ENCODE peak calls at places on chromosome 10, in ten cellular contexts. H is prostate gland; O is heart left ventricle; Z is naive thymus-derived CD4-positive, alpha-beta T cell; X is esophagus muscularis mucosa; W is left ventricle myocardium inferior; D is brain microvascular endothelial cell; U is NT2/D1; L is GM23248; A is effector memory CD4-positive, alpha-beta T cell. E is an unnamed sample. For H3K27me3, the result is how much of the 10 kb centered on the place peaks cover.

GRCh38 chr10:74156919-74157289 is 5.9 kb downstream of the ADK start:
- DNase-seq in O (peak), U (no peak), Z (no peak), W (peak), L (no peak), H (no peak), A (no peak), X (no peak), D (peak), E (no peak)

GRCh38 chr10:130745831-130746230 is 565.7 kb downstream of the TCERG1L start:
- DNase-seq in H (no peak), A (no peak), Z (no peak), L (no peak), U (no peak), D (no peak), W (no peak), O (no peak), X (no peak), E (no peak)

GRCh38 chr10:35415505-35415904 is 79.2 kb downstream of the CCNY start:
- DNase-seq in U (no peak), D (no peak), O (no peak), H (no peak), X (no peak), Z (no peak), L (no peak), W (no peak), A (no peak), E (no peak)

GRCh38 chr10:106310596-106310995 is 853.9 kb downstream of the SORCS1 start:
- DNase-seq in X (no peak), L (no peak), D (no peak), W (no peak), U (peak), O (no peak), H (no peak), A (no peak), Z (no peak), E (no peak)

GRCh38 chr10:7855205-7855604 is 36.9 kb downstream of the TAF3 start:
- DNase-seq in X (no peak), Z (no peak), W (no peak), A (no peak), O (no peak), U (peak), D (no peak), L (no peak), H (no peak), E (no peak)

GRCh38 chr10:127496045-127496444 is 53.1 kb upstream of the NPS start:
- DNase-seq in H (no peak), X (no peak), A (no peak), U (no peak), O (no peak), W (no peak), Z (no peak), D (peak), L (no peak), E (no peak)

GRCh38 chr10:80685355-80685754 is 147.7 kb downstream of the SH2D4B start:
- DNase-seq in A (no peak), O (no peak), H (no peak), L (no peak), D (no peak), U (no peak), W (no peak), Z (no peak), X (no peak), E (no peak)

GRCh38 chr10:80702143-80702542 is 164.4 kb downstream of the SH2D4B start:
- DNase-seq in D (no peak), Z (no peak), L (no peak), A (no peak), W (no peak), U (no peak), O (no peak), H (no peak), X (no peak), E (no peak)

GRCh38 chr10:69451784-69452251 is 553 bp downstream of the TSPAN15 start:
- DNase-seq in X (no peak), H (peak), Z (peak), D (no peak), L (no peak), U (no peak), W (no peak), O (no peak), A (no peak), E (no peak)

GRCh38 chr10:97117372-97117771 is 68.4 kb downstream of the SLIT1 start:
- DNase-seq in O (no peak), H (no peak), U (no peak), Z (no peak), L (peak), A (no peak), W (no peak), X (no peak), D (no peak), E (no peak)

GRCh38 chr10:47031251-47031952 is 120.2 kb downstream of the PTPN20 start:
- DNase-seq in O (peak), X (no peak), H (no peak), W (no peak), L (peak), A (no peak), Z (no peak), U (peak), D (no peak), E (peak)

DNA sequence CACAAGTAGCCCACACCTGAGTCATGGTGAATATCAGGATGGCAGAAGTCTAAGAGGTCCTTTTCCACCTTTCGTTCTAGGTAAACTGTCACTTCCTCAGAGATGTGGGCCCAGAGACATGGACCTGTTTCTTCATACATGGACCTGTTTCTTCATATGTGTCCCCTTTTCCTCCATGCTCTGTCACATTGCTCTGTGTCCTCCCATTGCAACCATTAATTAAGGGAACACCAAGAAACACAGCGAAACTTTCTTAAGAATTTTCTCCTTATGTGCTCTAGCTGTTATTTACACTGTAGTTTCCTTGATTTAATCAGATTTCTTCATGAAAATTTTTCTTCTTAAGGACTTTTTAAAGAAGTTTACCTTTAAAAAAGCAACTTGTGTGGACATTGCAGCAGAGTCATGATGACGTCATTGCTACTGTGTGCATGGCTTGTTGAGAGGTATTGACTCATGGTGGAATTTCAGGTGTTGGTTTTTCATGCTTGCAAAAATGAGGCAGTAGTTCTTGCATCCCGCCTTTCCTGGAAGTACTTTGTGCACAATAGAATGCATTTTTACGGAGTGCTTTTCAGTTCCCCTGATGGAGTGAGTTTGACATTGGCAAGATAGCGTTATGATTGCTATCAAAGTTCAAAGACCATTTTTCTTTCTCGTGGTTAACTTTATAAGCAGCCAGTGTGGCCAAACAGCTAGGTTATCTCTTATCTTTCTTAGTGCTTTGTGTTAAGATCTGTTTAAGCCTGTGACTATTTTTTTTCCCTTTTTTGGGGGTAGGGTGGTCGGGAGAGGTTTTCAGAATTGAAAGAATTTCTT is 37.7 kb downstream of the CFAP58 start:
- DNase-seq in X (no peak), H (no peak), L (peak), U (no peak), A (no peak), W (no peak), O (no peak), Z (no peak), D (no peak), E (no peak)
- H3K27me3 ChIP-seq in X (under half), H (under half), L (under half), U (under half), A (under half), W (under half), O (under half), Z (under half), D (under half), E (under half)

GRCh38 chr10:101292194-101293006 is 61.6 kb upstream of the BTRC start:
- DNase-seq in L (peak), O (peak), D (no peak), Z (no peak), H (no peak), X (no peak), A (no peak), U (no peak), W (peak), E (peak)

GRCh38 chr10:101294109-101294508 is 59.9 kb upstream of the BTRC start:
- DNase-seq in W (no peak), A (no peak), O (no peak), D (no peak), U (no peak), L (no peak), H (no peak), X (no peak), Z (no peak), E (no peak)

GRCh38 chr10:101295266-101295665 is 58.7 kb upstream of the BTRC start:
- DNase-seq in L (no peak), U (no peak), Z (no peak), O (no peak), D (no peak), X (no peak), H (no peak), A (no peak), W (no peak), E (peak)

GRCh38 chr10:101291254-101292193 is 62.3 kb upstream of the LBX1 start:
- DNase-seq in W (peak), Z (peak), L (peak), H (peak), O (peak), D (peak), A (peak), X (no peak), U (no peak), E (peak)

DNA sequence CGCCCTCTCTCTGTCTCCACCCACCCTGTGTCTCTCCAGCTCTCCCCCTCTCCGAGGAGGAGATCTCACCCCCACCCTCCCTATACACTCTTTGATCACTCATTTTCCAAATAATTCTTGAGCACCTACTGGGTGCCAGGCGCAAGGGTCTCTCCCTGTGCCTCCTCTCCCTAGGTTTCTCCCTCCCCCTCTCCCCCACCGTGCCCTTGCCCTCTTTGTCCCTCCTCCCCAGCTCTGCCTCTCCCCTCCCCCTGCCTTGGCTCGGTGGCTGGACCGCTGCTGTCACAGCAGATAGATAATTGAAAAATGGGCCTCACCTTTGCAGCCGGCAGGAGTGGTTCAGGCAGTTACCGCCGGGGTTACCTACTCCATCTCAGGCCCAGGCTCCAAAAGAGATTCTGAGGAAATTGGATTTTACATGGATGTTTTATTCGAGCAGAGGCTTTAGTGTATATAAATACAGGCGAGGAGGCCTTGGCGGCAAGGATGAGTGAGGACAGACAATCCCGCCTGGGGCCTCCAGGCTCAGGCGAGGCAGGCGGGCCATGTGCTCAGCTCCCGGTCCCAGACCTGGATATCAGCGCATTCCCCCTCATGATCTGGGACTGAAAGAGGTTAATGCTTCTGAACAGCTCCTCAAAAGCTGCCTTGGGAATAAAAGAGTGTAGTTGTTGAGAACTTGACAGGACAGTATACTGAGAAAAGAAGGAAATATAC is 60.8 kb upstream of the BTRC start:
- DNase-seq in X (no peak), L (no peak), U (no peak), O (peak), W (no peak), A (no peak), Z (no peak), D (no peak), H (no peak), E (peak)
- H3K27me3 ChIP-seq in X (under half), L (half or more), U (half or more), O (under half), W (half or more), A (half or more), Z (under half), D (under half), H (under half), E (half or more)

DNA sequence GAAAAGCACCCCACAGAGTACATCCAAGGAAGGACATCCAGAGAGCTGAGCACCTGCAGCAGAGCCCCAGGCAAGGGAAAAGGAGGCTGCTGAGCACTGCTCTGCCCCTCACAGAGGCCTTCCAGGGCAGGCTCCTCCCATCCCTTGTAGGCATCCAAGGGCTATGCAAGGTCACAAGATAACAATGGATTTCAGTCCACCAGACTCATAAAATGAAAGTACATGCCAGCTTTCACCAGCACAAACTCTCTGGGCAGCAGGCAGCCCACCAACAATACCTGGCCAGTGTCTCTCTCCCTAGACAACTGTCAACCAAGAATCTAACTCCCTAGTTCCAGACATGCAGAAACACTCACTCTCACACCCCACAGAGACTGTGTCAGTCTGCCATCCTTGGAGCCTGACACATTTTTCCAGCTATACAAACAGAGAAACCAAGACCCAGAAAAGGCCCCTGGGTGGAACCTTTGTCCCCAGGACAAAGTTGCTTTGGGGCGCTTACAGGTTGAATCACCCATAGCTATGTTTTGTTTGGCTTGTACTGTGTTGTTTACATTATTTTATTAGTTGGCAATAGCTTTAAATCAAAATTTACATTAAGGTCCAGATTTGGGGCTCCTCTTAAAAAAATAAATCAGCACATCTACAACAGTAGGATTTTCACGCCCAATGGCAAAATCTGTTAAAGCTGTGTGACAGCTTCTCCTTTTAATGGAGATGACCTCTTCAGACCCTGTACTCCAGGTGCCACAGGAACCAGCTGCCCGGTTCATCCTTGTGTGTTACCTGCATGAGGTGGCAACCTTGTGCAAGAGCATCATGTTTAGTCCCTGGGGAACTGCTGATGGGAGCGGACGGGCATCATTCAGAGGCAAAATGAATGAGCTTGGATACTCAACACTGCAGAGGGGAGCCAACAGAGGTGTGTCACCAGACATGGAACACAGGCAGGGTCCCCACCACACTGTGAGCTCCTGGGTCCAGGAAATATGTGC is 5.2 kb downstream of the GRID1 start:
- DNase-seq in W (no peak), Z (no peak), O (peak), X (no peak), L (no peak), D (no peak), U (no peak), A (no peak), H (no peak), E (peak)
- H3K27me3 ChIP-seq in W (under half), Z (under half), O (under half), X (under half), L (under half), D (under half), U (under half), A (under half), H (under half), E (under half)

GRCh38 chr10:70908426-70909296 is 20.3 kb upstream of the PCBD1 start:
- DNase-seq in X (no peak), A (no peak), O (no peak), W (no peak), Z (no peak), H (no peak), L (no peak), D (no peak), U (no peak), E (peak)
- H3K27me3 ChIP-seq in X (under half), A (under half), O (under half), W (under half), Z (under half), H (under half), L (under half), D (under half), U (under half), E (under half)

DNA sequence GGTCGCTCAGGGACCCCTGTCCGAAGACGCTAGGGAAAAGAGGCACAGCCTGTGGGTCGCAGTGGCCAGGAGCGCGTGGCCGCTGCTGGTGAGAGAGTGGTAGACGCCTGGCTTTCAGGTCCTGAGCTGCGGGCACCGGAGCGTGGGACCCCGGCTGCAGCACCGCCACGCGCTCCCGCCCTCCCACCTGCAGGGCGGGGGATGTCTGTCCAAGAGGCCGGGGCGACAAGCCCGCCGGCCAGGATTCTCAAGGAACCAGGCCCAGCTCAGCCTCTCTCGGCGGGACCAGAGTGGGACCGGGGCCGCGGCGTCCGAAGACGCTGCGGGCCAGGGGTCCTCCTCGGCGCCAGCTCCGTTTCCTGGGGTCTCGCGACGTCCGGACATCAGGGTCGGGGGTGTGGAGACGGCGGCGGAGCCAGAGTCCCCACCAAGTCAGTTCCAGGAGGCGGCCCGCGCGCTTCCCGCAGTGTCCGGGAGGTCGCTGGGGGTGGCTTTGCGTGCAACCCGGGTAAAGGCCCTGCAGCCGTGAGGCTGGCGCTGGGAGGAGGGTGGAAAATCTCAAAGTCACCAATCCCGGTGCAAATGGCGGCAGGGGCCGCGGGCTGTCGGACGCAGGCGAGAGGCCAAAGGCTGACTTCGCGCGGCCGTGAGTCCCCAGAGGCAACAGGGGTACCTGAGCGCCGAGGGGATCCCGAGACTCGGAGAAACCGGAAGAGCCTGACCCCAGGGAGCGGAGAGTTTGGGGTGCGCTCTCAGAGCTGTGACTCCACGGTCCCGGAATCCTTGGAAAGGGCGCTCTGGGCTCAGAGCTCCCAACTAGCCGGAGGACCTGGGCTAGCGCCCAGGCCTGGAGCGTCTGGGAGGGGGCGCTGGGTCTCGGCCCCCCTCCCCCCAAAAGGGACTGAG is 5.4 kb downstream of the ZNF503 start:
- DNase-seq in U (no peak), L (peak), O (peak), X (no peak), Z (no peak), D (no peak), H (peak), W (peak), A (no peak), E (peak)
- H3K27me3 ChIP-seq in U (half or more), L (under half), O (under half), X (under half), Z (under half), D (under half), H (under half), W (under half), A (under half), E (under half)

GRCh38 chr10:14328881-14329280 is 1.8 kb downstream of the FRMD4A start:
- DNase-seq in X (no peak), U (no peak), H (no peak), A (no peak), L (no peak), D (no peak), W (no peak), Z (no peak), O (no peak), E (no peak)
- H3K27me3 ChIP-seq in X (under half), U (under half), H (under half), A (under half), L (under half), D (under half), W (half or more), Z (under half), O (under half), E (half or more)

GRCh38 chr10:75406158-75407065 is 4.8 kb upstream of the ZNF503 start:
- DNase-seq in O (no peak), X (no peak), W (no peak), A (no peak), Z (no peak), U (no peak), H (no peak), D (no peak), L (no peak), E (no peak)
- H3K27me3 ChIP-seq in O (under half), X (under half), W (under half), A (half or more), Z (under half), U (half or more), H (under half), D (half or more), L (under half), E (under half)

GRCh38 chr10:282294-283139 is 147.3 kb downstream of the ZMYND11 start:
- DNase-seq in U (no peak), X (no peak), Z (no peak), H (no peak), W (no peak), A (no peak), O (no peak), L (peak), D (no peak), E (no peak)
- H3K27me3 ChIP-seq in U (under half), X (under half), Z (under half), H (under half), W (under half), A (under half), O (under half), L (under half), D (under half), E (under half)

GRCh38 chr10:123153486-123154091 is 613 bp upstream of the BUB3 start:
- DNase-seq in W (no peak), D (no peak), H (no peak), A (no peak), O (no peak), X (no peak), L (no peak), U (no peak), Z (no peak), E (no peak)
- H3K27me3 ChIP-seq in W (half or more), D (under half), H (under half), A (under half), O (under half), X (under half), L (under half), U (half or more), Z (under half), E (under half)

DNA sequence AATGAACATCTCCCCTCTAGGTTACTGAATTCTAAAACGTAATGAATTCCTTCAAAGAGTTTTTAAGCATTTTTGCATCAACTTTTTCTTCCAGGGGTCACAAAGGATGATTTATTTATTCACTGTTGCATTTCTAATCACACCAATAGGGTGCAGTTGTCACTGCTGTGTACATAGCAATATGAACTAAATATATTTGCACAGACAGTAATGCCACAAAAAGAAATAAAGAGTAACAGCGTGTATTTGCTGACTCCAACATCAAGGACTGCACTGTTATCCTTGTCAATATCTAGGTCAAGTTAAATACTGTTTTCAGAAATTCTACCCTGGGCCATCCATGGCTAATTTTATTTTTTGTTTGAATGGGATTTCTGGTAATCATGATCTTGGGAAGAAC is 138.0 kb downstream of the FRMD4A start:
- DNase-seq in W (no peak), H (no peak), U (no peak), O (no peak), A (no peak), Z (no peak), X (no peak), L (no peak), D (no peak), E (no peak)
- H3K27me3 ChIP-seq in W (half or more), H (under half), U (under half), O (under half), A (under half), Z (under half), X (under half), L (half or more), D (under half), E (half or more)